ENCODE peak calls at places on chromosome 9, in five cellular contexts. B, M, N, J and C are unnamed samples.
A peak's percentile ranks its signal among the peaks of the same experiment; 100 is the strongest.

GRCh38 chr9:7976856-7977255 is 177.3 kb upstream of the DMAC1 start:
- DNase-seq in B (no peak), M (no peak), N (no peak), J (no peak), C (no peak)

GRCh38 chr9:93159601-93160418 is 24.1 kb upstream of the WNK2 start:
- DNase-seq in B (peak; percentile 12), M (peak; percentile 72), N (peak; percentile 91), J (peak; percentile 76), C (peak; percentile 26)

GRCh38 chr9:79565245-79565644 is 6.5 kb upstream of the TLE4 start:
- DNase-seq in B (peak; percentile 48), M (peak; percentile 24), N (no peak), J (no peak), C (no peak)

GRCh38 chr9:70389642-70390266 is 24.7 kb downstream of the KLF9 start:
- DNase-seq in B (no peak), M (peak; percentile 59), N (peak; percentile 63), J (no peak), C (no peak)

GRCh38 chr9:91214086-91214485 is 147.6 kb downstream of the AUH start:
- DNase-seq in B (no peak), M (peak; percentile 55), N (peak; percentile 53), J (no peak), C (no peak)

GRCh38 chr9:7093040-7093439 is 335.3 kb downstream of the KDM4C start:
- DNase-seq in B (no peak), M (no peak), N (no peak), J (no peak), C (no peak)

GRCh38 chr9:26746357-26747072 is 146.1 kb downstream of the CAAP1 start:
- DNase-seq in B (no peak), M (peak; percentile 45), N (peak; percentile 74), J (no peak), C (no peak)

GRCh38 chr9:90814355-90814754 is 12.7 kb downstream of the SYK start:
- DNase-seq in B (no peak), M (no peak), N (no peak), J (no peak), C (no peak)